ENCODE peak calls at places on chromosomes 11 and 22, in seven cellular contexts. V is HepG2, P is HCT116, M is K562, Q is GM12878, X is H1, C is endothelial cell of umbilical vein. D is an unnamed sample.

GRCh38 chr11:101446238-101446637 is 137.6 kb downstream of the TRPC6 start:
- DNase-seq in V (no peak), P (no peak), M (no peak), Q (no peak), X (no peak), C (no peak), D (no peak)

GRCh38 chr11:31821779-31822574 is 10.9 kb upstream of the PAX6 start:
- DNase-seq in V (no peak), P (no peak), M (no peak), Q (no peak), X (no peak), C (no peak), D (no peak)

GRCh38 chr22:48443680-48444079 is 1384.0 kb downstream of the BRD1 start:
- DNase-seq in V (no peak), P (no peak), M (no peak), Q (no peak), X (no peak), C (no peak), D (no peak)

GRCh38 chr11:106917973-106918372 is 100.3 kb downstream of the GUCY1A2 start:
- DNase-seq in V (peak; percentile 1), P (peak; percentile 18), M (peak; percentile 11), Q (no peak), X (peak; percentile 15), C (no peak), D (no peak)

GRCh38 chr11:1603629-1604028 is 4.6 kb downstream of the KRTAP5-3 start:
- DNase-seq in V (no peak), P (no peak), M (no peak), Q (no peak), X (no peak), C (no peak), D (no peak)

GRCh38 chr22:42316988-42317387 is 46.5 kb upstream of the TCF20 start:
- DNase-seq in V (no peak), P (no peak), M (peak; percentile 41), Q (no peak), X (no peak), C (no peak), D (no peak)

GRCh38 chr11:34348919-34349318 is 8.9 kb downstream of the ABTB2 start:
- DNase-seq in V (no peak), P (no peak), M (no peak), Q (no peak), X (no peak), C (no peak), D (no peak)

GRCh38 chr11:84549221-84549620 is 1077.9 kb downstream of the DLG2 start:
- DNase-seq in V (no peak), P (no peak), M (no peak), Q (no peak), X (no peak), C (no peak), D (no peak)

GRCh38 chr11:94183886-94184264 is 55.2 kb downstream of the PANX1 start:
- DNase-seq in V (peak; percentile 33), P (peak; percentile 49), M (peak; percentile 64), Q (peak; percentile 17), X (peak; percentile 63), C (peak; percentile 71), D (peak; percentile 73)

GRCh38 chr11:105689636-105690035 is 79.8 kb downstream of the GRIA4 start:
- DNase-seq in V (no peak), P (no peak), M (no peak), Q (no peak), X (no peak), C (no peak), D (no peak)

GRCh38 chr11:86775342-86775741 is 25.0 kb upstream of the PRSS23 start:
- DNase-seq in V (no peak), P (no peak), M (no peak), Q (no peak), X (no peak), C (no peak), D (no peak)

DNA sequence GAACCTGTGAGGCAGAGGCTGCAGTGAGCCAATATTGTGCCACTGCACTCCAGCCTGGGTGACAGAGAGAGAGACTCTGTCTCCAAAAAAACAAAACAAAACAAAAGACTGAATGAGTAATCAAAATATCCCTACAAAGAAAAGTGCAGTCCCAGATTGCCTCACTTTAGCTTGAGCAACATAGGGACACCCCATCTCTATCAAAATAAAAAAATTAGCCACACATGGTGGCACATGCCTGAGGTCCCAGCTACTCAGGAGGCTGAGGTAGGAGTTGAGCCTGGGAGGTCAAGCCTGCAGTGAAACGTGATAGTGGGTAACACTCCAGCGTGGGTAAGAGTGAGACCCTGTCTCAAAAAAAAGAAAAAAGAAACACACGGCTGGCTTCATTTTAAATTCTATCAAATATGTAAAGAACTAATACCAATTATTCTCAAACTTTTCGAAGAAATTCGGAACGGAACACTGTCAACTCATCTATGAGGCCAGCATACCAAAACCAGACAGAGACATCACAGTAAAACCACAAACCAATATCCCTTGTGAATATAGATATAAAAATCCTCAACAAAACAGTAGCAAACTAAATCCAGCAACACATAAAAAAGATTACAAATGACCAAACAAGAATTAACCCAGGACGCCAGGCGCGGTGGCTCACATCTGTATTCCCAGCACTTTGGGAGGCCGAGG is 12.9 kb downstream of the CHEK2 start:
- DNase-seq in V (no peak), P (no peak), M (no peak), Q (no peak), X (no peak), C (no peak), D (no peak)
- TF ChIP-seq MAX in V (no peak), P (no peak), M (no peak), Q (no peak), X (no peak), C (no peak), D (no peak)

DNA sequence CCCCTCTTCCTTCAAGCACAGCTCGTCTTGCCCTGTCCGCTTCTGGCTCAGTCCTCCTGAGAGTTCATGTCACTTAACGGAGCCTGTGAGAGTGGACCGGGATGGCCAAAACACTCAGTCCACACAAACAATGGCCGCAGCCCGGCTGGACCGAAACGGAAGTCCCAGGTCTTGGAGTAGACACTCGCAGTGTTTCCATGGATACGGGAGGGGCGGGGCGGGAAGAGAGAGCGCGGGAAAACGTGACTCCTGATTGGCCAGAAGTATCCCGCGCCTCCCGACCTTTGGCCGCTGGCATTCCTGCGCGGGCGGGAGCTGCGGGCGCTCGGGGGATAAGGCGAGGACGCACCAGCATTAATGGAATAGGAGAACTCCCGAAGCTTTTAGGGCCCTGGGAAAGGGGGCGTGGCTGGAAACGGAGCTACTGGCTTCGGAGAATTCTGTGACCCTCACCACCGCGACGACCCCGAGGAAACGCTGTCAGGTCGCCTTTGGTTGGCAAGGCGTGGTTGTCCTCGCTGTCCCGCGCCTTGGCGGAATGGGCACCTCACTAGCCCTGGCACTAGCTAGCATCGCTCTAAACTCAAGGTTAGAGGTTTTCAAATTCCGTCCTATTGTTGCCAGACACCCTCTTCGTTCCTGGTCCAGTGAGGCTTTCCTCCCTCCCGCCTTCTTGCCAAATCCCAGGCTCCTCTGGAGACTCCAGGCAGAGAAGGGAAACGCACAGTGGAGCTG is at the start of the genes NLRP14 and ZNF214:
- DNase-seq in V (peak; percentile 90), P (peak; percentile 75), M (peak; percentile 59), Q (no peak), X (peak; percentile 80), C (peak; percentile 92), D (peak; percentile 91)
- TF ChIP-seq POLR2A in V (peak; percentile 49), P (no peak), M (no peak), Q (no peak), X (peak; percentile 37), C (peak; percentile 31), D (peak; percentile 46)

DNA sequence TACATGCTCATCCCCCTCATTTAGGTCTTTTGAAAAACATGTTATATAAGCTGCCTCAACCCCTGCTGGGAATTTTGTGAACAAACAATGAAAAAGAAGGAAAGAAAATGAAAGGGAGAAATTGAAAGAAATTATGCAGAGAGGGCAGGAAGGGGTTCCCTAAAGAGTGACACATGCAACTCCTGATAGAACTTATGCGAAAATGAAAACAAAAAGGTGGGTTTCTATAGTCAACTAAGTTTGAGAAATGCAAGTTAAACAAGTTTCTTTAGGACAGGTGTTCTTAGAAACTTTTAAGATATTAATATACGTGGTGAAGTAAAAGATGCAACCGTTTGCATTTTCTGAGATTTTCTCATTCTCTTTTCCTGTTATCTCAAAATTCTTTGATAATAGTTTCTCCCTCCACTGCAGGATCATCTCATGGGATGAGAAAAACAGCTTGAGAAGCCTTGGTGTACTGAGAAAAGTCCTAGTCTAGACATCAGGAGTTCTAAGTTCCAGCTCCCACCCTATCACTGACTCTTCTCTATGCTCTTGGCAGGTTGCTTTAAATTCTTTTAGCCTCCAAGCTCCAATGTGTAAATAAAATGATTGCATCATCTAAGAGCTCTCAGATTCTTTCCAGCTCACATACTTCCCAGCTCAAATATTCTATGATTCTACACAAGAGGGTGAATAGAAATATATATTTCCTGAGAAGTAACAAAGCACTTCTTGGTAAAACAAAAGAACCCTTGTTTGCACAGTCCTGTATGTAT is 109.2 kb downstream of the FAM76B start:
- DNase-seq in V (no peak), P (no peak), M (no peak), Q (no peak), X (no peak), C (peak; percentile 29), D (peak; percentile 16)
- H3K27ac ChIP-seq in V (no peak overlapping the region), P (no peak overlapping the region), M (no peak overlapping the region), Q (no peak overlapping the region), X (no peak overlapping the region), C (no peak overlapping the region), D (peak overlapping the region; percentile 50)

GRCh38 chr11:95926714-95927113 is 2.8 kb upstream of the MTMR2 start:
- DNase-seq in V (no peak), P (no peak), M (no peak), Q (no peak), X (no peak), C (no peak), D (no peak)

GRCh38 chr11:95924414-95924760 is 480 bp upstream of the MTMR2 start:
- DNase-seq in V (peak; percentile 18), P (no peak), M (no peak), Q (no peak), X (no peak), C (no peak), D (peak; percentile 16)

GRCh38 chr11:95923441-95923729 is 522 bp downstream of the MTMR2 start:
- DNase-seq in V (no peak), P (no peak), M (no peak), Q (no peak), X (no peak), C (no peak), D (no peak)

GRCh38 chr11:95923730-95924413 is at the start of gene MTMR2:
- DNase-seq in V (peak; percentile 57), P (peak; percentile 31), M (peak; percentile 81), Q (peak; percentile 16), X (peak; percentile 38), C (peak; percentile 82), D (peak; percentile 49)

DNA sequence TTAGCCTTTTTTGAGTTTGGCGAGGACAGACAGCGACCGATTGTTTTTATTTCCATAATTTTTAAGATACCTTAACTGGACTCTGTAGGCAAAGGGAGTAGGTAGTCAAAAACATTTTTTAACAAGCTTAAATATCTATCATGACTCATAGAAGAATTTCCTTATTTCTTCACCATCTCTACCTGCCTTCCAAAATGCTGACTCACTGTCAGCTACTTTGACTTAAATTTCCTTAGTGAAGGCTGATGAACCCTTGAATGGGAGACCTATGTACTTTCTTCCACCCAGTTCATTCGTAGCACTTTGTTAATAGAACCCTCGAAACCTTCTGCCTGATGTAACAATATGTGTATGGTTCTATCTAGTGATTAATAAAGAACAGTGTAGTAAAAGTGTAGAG is 1.1 kb upstream of the MTMR2 start:
- DNase-seq in V (peak; percentile 31), P (peak; percentile 27), M (peak; percentile 31), Q (no peak), X (no peak), C (no peak), D (peak; percentile 53)
- TF ChIP-seq MAX in V (no peak), P (no peak), M (no peak), Q (no peak), X (no peak), C (no peak), D (no peak)

GRCh38 chr22:38214248-38215056 is 12.7 kb downstream of the MAFF start:
- DNase-seq in V (no peak), P (no peak), M (peak; percentile 92), Q (no peak), X (peak; percentile 44), C (peak; percentile 50), D (no peak)
- TF ChIP-seq POLR2A in V (no peak), P (no peak), M (no peak), Q (peak; percentile 55), X (no peak), C (no peak), D (no peak)